ENCODE peak calls at places on chromosomes 3 and 15, in ten cellular contexts. B is cardiac muscle cell; T is neuronal stem cell; S is aorta; A is PC-3; R is OCI-LY7; I is Panc1; O is endothelial cell of umbilical vein; P is CD8-positive, alpha-beta T cell; H is tibial nerve. Y is an unnamed sample. For H3K4me1 and H3K36me3, the result is how much of the 10 kb centered on the place peaks cover.

GRCh38 chr15:88701561-88702095 is 62.8 kb downstream of the ISG20 start:
- DNase-seq in B (peak), I (peak), S (no peak), P (no peak), O (no peak), T (no peak), H (no peak), R (peak), A (peak), Y (no peak)

GRCh38 chr3:133038731-133039398 is 674 bp downstream of the TMEM108 start:
- DNase-seq in T (peak), O (no peak), B (peak), R (no peak), H (no peak), P (no peak), S (peak), I (no peak), A (no peak), Y (no peak)

GRCh38 chr3:83514130-83514914 is 1444.5 kb upstream of the CADM2 start:
- DNase-seq in S (no peak), H (no peak), O (no peak), P (no peak), B (no peak), A (peak), T (no peak), I (no peak), R (no peak), Y (no peak)

GRCh38 chr3:51708216-51708845 is 1.5 kb downstream of the GRM2 start:
- DNase-seq in A (no peak), R (no peak), S (peak), H (no peak), O (no peak), T (no peak), B (no peak), P (no peak), I (no peak), Y (no peak)

GRCh38 chr3:44252332-44252731 is 10.6 kb downstream of the TOPAZ1 start:
- DNase-seq in I (no peak), P (no peak), B (no peak), H (no peak), S (no peak), A (no peak), R (no peak), T (no peak), O (peak), Y (no peak)

GRCh38 chr3:105853801-105854432 is 14.9 kb downstream of the CBLB start:
- DNase-seq in H (no peak), P (no peak), S (no peak), B (no peak), O (no peak), I (no peak), R (peak), A (no peak), T (no peak), Y (no peak)

GRCh38 chr15:80783275-80783674 is 4.1 kb downstream of the CEMIP start:
- DNase-seq in I (no peak), H (no peak), B (no peak), P (no peak), T (no peak), O (no peak), R (no peak), A (no peak), S (no peak), Y (no peak)

GRCh38 chr3:71726106-71726505 is 904 bp upstream of the EIF4E3 start:
- DNase-seq in T (no peak), O (no peak), B (no peak), A (no peak), I (no peak), P (no peak), R (no peak), H (no peak), S (no peak), Y (no peak)

GRCh38 chr3:160707187-160707789 is 30.3 kb downstream of the ARL14 start:
- DNase-seq in O (peak), R (peak), A (peak), I (peak), B (peak), T (peak), P (peak), S (no peak), H (no peak), Y (no peak)

GRCh38 chr3:180570238-180570637 is 31.7 kb upstream of the TTC14 start:
- DNase-seq in P (no peak), T (no peak), R (no peak), S (no peak), I (no peak), A (no peak), H (no peak), O (no peak), B (no peak), Y (no peak)

GRCh38 chr3:38826001-38826400 is 10.0 kb upstream of the SCN10A start:
- DNase-seq in R (no peak), S (no peak), A (no peak), T (no peak), O (no peak), P (no peak), B (no peak), H (no peak), I (no peak), Y (no peak)

GRCh38 chr15:73564255-73564654 is 68.9 kb downstream of the NPTN start:
- DNase-seq in H (no peak), T (no peak), R (no peak), O (peak), P (no peak), A (peak), B (no peak), I (no peak), S (no peak), Y (peak)

GRCh38 chr3:52436500-52437106 is 8.3 kb downstream of the SEMA3G start:
- DNase-seq in A (no peak), I (no peak), H (no peak), P (no peak), O (no peak), S (peak), T (no peak), R (no peak), B (no peak), Y (no peak)

GRCh38 chr3:40432793-40433192 is 24.3 kb upstream of the RPL14 start:
- DNase-seq in T (no peak), B (no peak), I (no peak), O (no peak), R (no peak), H (no peak), P (no peak), S (no peak), A (peak), Y (no peak)

GRCh38 chr3:182309120-182309519 is 484.2 kb upstream of the ATP11B start:
- DNase-seq in S (no peak), O (no peak), B (peak), H (no peak), T (no peak), P (no peak), R (peak), I (no peak), A (peak), Y (no peak)

GRCh38 chr3:11007534-11007933 is 15.0 kb downstream of the SLC6A1 start:
- DNase-seq in A (no peak), O (no peak), H (no peak), S (no peak), T (no peak), P (no peak), B (no peak), I (no peak), R (no peak), Y (no peak)

GRCh38 chr3:5197470-5198312 is 10.2 kb downstream of the EDEM1 start:
- DNase-seq in I (no peak), B (no peak), S (no peak), H (no peak), O (no peak), R (peak), A (peak), T (no peak), P (no peak), Y (no peak)

GRCh38 chr3:37287776-37288175 is 113.4 kb upstream of the LRRFIP2 start:
- DNase-seq in H (no peak), S (no peak), I (no peak), B (no peak), T (no peak), R (no peak), P (no peak), A (peak), O (peak), Y (no peak)

GRCh38 chr3:168395551-168395950 is 299.8 kb upstream of the GOLIM4 start:
- DNase-seq in T (no peak), B (no peak), R (no peak), I (no peak), S (no peak), P (no peak), O (no peak), H (no peak), A (no peak), Y (no peak)

GRCh38 chr15:68271854-68272471 is 5.6 kb upstream of the FEM1B start:
- DNase-seq in S (no peak), H (no peak), T (no peak), R (no peak), A (peak), I (no peak), P (no peak), O (no peak), B (no peak), Y (peak)
- H3K4me1 ChIP-seq in S (under half), H (under half), T (under half), R (under half), A (half or more), I (under half), P (under half), O (under half), B (under half), Y (under half)

GRCh38 chr3:12325594-12326295 is 36.9 kb downstream of the PPARG start:
- DNase-seq in P (no peak), A (no peak), R (no peak), O (no peak), B (no peak), T (no peak), I (no peak), H (no peak), S (no peak), Y (no peak)

GRCh38 chr3:12318758-12319621 is 30.1 kb downstream of the PPARG start:
- DNase-seq in T (no peak), S (no peak), P (no peak), B (no peak), R (no peak), H (no peak), O (peak), I (no peak), A (peak), Y (no peak)

GRCh38 chr3:12328132-12328915 is 39.5 kb downstream of the PPARG start:
- DNase-seq in B (no peak), P (no peak), H (no peak), S (no peak), A (no peak), T (no peak), I (no peak), O (no peak), R (no peak), Y (no peak)

GRCh38 chr3:12317914-12318313 is 29.0 kb downstream of the PPARG start:
- DNase-seq in O (no peak), S (no peak), B (no peak), I (no peak), R (no peak), T (no peak), P (no peak), A (no peak), H (no peak), Y (no peak)

GRCh38 chr3:12323237-12323636 is 34.4 kb downstream of the PPARG start:
- DNase-seq in O (no peak), T (no peak), I (no peak), B (no peak), H (no peak), P (no peak), A (no peak), S (no peak), R (no peak), Y (no peak)
- H3K27ac ChIP-seq in O (no peak), T (no peak), I (no peak), B (no peak), H (no peak), P (no peak), A (no peak), S (no peak), R (no peak), Y (no peak)

GRCh38 chr15:39959411-39959810 is 25.5 kb downstream of the EIF2AK4 start:
- DNase-seq in P (no peak), R (no peak), S (no peak), H (no peak), I (no peak), O (no peak), A (no peak), B (no peak), T (no peak), Y (peak)
- H3K36me3 ChIP-seq in P (under half), R (under half), S (under half), H (under half), I (under half), O (under half), A (half or more), B (under half), T (under half), Y (half or more)

DNA sequence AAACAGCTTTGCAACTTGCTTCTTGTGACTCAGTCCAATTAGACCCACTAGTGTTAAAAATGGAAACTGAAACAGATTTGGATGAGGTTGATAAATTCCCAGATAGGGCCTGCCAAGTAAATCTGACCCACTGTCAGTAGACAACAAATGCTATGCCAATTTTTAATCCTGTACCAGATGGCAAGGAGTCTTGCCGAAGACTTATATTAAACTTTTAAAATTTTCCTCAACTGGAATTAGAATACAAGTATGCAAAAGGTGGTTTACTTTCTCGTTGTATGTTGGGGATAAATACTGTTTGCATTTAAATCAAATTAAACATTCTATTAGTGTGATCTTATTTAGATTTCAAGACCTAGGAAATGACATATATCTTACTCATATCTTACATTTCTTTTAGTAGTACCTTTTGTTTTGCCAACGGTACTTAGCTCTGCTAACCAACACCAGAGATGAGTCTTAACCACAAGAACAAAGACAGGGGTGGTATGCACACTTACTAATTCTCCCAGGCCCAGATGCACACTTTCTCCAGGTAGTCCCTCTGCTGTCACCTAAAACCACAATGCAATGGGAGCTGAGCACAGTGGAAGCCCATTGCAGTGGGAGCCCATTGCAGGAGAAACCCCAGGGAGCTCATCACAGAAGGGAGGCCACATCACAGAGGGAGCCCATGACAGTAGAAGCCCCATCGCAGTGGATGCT is 77.8 kb downstream of the WWTR1 start:
- DNase-seq in T (no peak), H (no peak), I (peak), P (no peak), O (peak), R (no peak), A (peak), S (no peak), B (no peak), Y (peak)
- H3K4me1 ChIP-seq in T (under half), H (half or more), I (half or more), P (under half), O (half or more), R (under half), A (half or more), S (under half), B (under half), Y (half or more)

DNA sequence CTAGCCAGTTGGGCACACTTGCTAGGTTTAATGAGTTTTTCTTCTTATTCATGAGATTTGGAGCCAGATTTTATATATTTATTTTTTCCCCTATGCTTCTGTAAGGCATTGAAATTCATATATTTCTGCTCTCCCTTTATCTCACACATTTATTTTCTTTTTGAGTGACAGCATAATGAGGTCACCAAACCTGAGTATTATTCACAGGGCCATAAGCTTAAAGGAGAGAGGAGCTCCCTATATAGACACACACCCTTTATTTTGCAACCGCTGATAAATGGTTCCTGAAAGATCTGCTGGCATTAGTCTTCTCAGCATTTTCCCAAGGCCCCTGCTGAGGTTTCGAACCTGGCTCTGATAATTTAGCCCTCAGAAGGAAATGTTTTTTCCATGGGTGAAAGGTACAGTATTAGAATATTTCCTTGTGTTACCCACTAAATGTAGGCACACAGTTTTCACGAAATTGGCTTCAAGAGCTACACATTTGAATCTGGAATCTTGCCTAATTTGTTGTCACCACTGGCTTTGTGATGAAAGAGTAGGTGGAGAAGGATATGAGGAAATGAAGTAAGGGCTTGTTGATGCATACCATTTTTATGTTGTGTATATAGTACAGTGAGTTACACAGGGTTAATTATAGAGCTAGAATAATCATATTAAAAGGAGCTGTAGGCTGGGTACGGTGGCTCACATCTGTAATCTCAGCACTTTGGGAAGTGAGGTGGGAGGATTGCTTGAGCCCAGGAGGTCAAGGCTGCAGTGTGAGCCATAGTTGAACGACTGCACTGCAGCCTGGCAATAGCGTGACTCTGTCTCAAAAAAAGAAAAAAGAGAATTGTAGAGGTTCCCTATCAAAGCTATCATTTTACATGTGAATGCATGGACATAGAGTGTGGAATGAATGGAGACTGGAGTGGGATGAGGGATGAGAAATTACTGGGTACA is 6.5 kb downstream of the KLHL18 start:
- DNase-seq in O (no peak), H (no peak), A (peak), S (no peak), T (no peak), I (no peak), B (no peak), R (no peak), P (no peak), Y (no peak)
- H3K27ac ChIP-seq in O (no peak), H (no peak), A (no peak), S (no peak), T (no peak), I (no peak), B (no peak), R (peak), P (no peak), Y (no peak)

GRCh38 chr15:101647251-101647650 is 4.9 kb downstream of the TM2D3 start:
- DNase-seq in T (no peak), A (no peak), P (no peak), I (no peak), S (no peak), R (no peak), O (no peak), H (no peak), B (no peak), Y (no peak)
- H3K36me3 ChIP-seq in T (under half), A (under half), P (under half), I (under half), S (under half), R (half or more), O (under half), H (under half), B (half or more), Y (half or more)

DNA sequence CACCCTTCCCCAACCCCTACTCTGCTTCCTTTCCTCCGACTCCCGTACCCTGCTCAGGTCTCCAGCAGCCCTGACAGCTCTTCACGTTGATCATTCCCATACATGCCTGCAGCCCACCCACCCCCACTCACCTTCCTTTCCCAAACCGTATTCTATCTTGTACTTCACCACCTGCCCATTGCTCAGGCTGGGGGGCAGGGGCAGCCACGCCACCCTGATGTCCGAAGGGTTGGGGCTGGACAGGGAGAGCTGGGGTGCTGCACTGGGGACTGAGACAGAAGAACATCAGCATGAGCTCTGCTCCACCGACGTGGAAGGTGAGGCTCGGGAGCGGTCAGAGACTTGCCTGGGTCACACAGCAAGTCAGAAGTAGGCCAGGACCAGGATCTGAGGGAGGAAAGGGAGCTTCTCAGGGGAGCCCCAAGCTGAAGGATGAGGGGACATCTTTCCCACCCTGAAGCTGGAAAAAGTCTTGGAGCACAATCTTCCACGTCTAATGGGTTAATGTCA is 16.5 kb upstream of the IGDCC3 start:
- DNase-seq in H (no peak), A (no peak), I (no peak), O (no peak), P (no peak), T (no peak), R (no peak), B (no peak), S (no peak), Y (no peak)
- H3K4me1 ChIP-seq in H (under half), A (under half), I (under half), O (under half), P (under half), T (under half), R (under half), B (under half), S (under half), Y (under half)

GRCh38 chr3:194527726-194528125 is 40.9 kb upstream of the ATP13A3 start:
- DNase-seq in A (no peak), S (no peak), O (no peak), B (no peak), H (no peak), R (no peak), I (no peak), T (no peak), P (no peak), Y (no peak)
- H3K27ac ChIP-seq in A (peak), S (no peak), O (peak), B (no peak), H (no peak), R (no peak), I (peak), T (no peak), P (no peak), Y (peak)

DNA sequence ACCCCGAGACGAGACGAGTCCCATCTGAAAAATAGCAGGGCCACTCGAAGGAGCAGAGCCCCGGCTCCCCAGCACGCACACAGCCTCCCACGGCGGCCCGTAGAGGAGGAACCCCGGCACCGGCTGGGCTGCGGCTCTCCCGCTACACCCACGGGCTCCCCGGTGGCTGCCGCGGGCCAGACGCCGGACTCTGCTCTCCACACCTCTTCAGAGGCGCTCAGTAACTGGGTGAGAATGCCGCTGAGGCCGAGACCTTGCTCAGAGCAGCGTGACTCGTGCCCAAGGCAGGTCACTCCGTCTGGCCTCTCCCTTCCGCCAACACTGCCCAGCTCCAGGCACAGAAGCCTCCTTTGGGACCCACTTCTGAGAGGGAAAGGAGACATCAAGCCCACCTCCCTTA is 34.4 kb downstream of the TNK2 start:
- DNase-seq in B (no peak), R (no peak), P (no peak), H (no peak), T (no peak), O (no peak), I (no peak), S (no peak), A (peak), Y (no peak)
- H3K36me3 ChIP-seq in B (under half), R (under half), P (under half), H (under half), T (under half), O (under half), I (under half), S (under half), A (under half), Y (under half)

DNA sequence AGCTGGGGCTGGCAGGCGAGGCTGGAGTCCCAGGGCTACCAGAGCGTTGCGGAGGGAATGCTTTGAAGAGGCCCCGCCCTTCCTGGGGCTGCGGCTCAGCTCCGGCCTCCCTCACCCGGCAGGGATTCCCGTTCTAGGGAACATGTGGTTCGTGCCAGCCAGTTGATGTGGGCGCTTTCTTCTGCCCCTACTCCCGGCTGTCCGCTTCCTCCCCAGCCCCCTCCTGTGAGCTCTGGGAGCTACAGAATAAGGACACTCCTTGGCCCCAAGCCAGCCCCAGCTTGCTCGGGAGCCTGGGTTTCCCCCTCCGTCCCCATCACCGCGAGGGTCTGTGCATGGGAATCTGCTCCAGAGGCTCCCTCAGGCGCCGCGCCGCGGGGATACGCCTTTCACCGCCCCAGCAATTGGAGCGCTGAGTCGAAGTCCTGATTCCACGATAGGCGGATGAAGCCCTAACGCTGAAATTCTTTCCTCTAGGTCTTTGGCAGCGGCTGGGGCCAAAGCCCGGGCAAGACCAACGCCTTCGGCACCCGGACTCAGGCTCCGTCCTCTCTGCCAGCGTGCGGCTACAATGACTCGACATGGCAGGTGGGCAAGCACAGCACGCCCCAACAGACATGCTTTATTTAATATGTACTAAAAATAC is 69.5 kb downstream of the KLF15 start:
- DNase-seq in R (peak), A (no peak), P (no peak), I (no peak), O (peak), H (peak), B (peak), T (peak), S (peak), Y (peak)
- H3K4me1 ChIP-seq in R (half or more), A (under half), P (under half), I (under half), O (under half), H (under half), B (under half), T (under half), S (under half), Y (under half)

Y was measured in SJSA1.